ENCODE peak calls at places on chromosomes 12 and 14, in nine cellular contexts. V is NCI-H774; W is HuH-7.5; P is stimulated activated CD4-positive, alpha-beta T cell treated with anti-CD3 and anti-CD28 coated beads, Interleukin-15, amount 100 ng/mL, for 24 hours; B is PC-9; A is effector memory CD4-positive, alpha-beta T cell; M is mammary epithelial cell; J is NCI-H446; Q is A172. R is an unnamed sample.

GRCh38 chr12:26648066-26648465 is 184.9 kb downstream of the ITPR2 start:
- DNase-seq in V (no peak), W (no peak), P (no peak), B (no peak), A (no peak), M (no peak), J (no peak), Q (no peak), R (no peak)

GRCh38 chr12:31895449-31896150 is 63.6 kb upstream of the RESF1 start:
- DNase-seq in V (no peak), W (no peak), P (no peak), B (no peak), A (no peak), M (no peak), J (no peak), Q (no peak), R (no peak)

GRCh38 chr12:75606921-75607320 is 95.5 kb upstream of the KRR1 start:
- DNase-seq in V (no peak), W (no peak), P (no peak), B (no peak), A (no peak), M (no peak), J (no peak), Q (no peak), R (no peak)

GRCh38 chr14:102417646-102418045 is 54.9 kb downstream of the TECPR2 start:
- DNase-seq in V (no peak), W (no peak), P (no peak), B (no peak), A (no peak), M (no peak), J (no peak), Q (no peak), R (no peak)

GRCh38 chr14:25667387-25667786 is 617.4 kb upstream of the STXBP6 start:
- DNase-seq in V (no peak), W (no peak), P (no peak), B (no peak), A (no peak), M (no peak), J (no peak), Q (no peak), R (no peak)

GRCh38 chr14:77838756-77839565 is 39.1 kb downstream of the ADCK1 start:
- DNase-seq in V (no peak), W (no peak), P (no peak), B (no peak), A (no peak), M (no peak), J (no peak), Q (no peak), R (no peak)

GRCh38 chr12:75642226-75642625 is 130.8 kb upstream of the KRR1 start:
- DNase-seq in V (no peak), W (no peak), P (no peak), B (no peak), A (no peak), M (peak), J (no peak), Q (no peak), R (no peak)

GRCh38 chr12:58034712-58035111 is 93.3 kb downstream of the ATP23 start:
- DNase-seq in V (no peak), W (no peak), P (no peak), B (peak), A (no peak), M (no peak), J (no peak), Q (no peak), R (no peak)

GRCh38 chr12:2402180-2402579 is 349.4 kb downstream of the CACNA1C start:
- DNase-seq in V (peak), W (no peak), P (no peak), B (no peak), A (no peak), M (no peak), J (no peak), Q (no peak), R (no peak)

GRCh38 chr14:104344815-104345214 is 206.4 kb downstream of the KIF26A start:
- DNase-seq in V (peak), W (no peak), P (no peak), B (no peak), A (no peak), M (no peak), J (no peak), Q (no peak), R (no peak)

GRCh38 chr12:108594-108993 is 42.0 kb downstream of the IQSEC3 start:
- DNase-seq in V (peak), W (no peak), P (no peak), B (peak), A (no peak), M (no peak), J (no peak), Q (peak), R (no peak)

GRCh38 chr12:47801170-47801903 is 18.4 kb downstream of the HDAC7 start:
- DNase-seq in V (no peak), W (no peak), P (no peak), B (no peak), A (no peak), M (no peak), J (no peak), Q (no peak), R (no peak)

GRCh38 chr14:76564471-76565119 is 188.7 kb downstream of the ESRRB start:
- DNase-seq in V (no peak), W (no peak), P (no peak), B (no peak), A (no peak), M (peak), J (no peak), Q (no peak), R (peak)

GRCh38 chr12:53862831-53863230 is 75.8 kb upstream of the HOXC13 start:
- DNase-seq in V (no peak), W (no peak), P (no peak), B (peak), A (no peak), M (peak), J (no peak), Q (peak), R (no peak)

GRCh38 chr12:49809369-49810158 is 18.6 kb downstream of the NCKAP5L start:
- DNase-seq in V (no peak), W (no peak), P (no peak), B (no peak), A (no peak), M (no peak), J (no peak), Q (no peak), R (no peak)

GRCh38 chr12:100427078-100427477 is 46.6 kb upstream of the NR1H4 start:
- DNase-seq in V (no peak), W (peak), P (no peak), B (no peak), A (no peak), M (peak), J (no peak), Q (peak), R (no peak)

GRCh38 chr12:61536117-61536516 is 724.1 kb upstream of the USP15 start:
- DNase-seq in V (no peak), W (no peak), P (no peak), B (no peak), A (no peak), M (no peak), J (no peak), Q (no peak), R (no peak)

GRCh38 chr14:68230941-68231717 is 411.6 kb downstream of the RAD51B start:
- DNase-seq in V (no peak), W (no peak), P (no peak), B (no peak), A (no peak), M (peak), J (no peak), Q (peak), R (no peak)

GRCh38 chr12:54337280-54337842 is 12.4 kb downstream of the COPZ1 start:
- DNase-seq in V (no peak), W (no peak), P (no peak), B (no peak), A (no peak), M (no peak), J (no peak), Q (no peak), R (no peak)

GRCh38 chr12:128726866-128727265 is 96.9 kb downstream of the SLC15A4 start:
- DNase-seq in V (peak), W (no peak), P (no peak), B (no peak), A (no peak), M (no peak), J (no peak), Q (no peak), R (no peak)

GRCh38 chr12:4278582-4278939 is 5.0 kb downstream of the CCND2 start:
- DNase-seq in V (no peak), W (no peak), P (no peak), B (no peak), A (no peak), M (no peak), J (peak), Q (no peak), R (no peak)

GRCh38 chr12:104928036-104928770 is 29.9 kb downstream of the SLC41A2 start:
- DNase-seq in V (no peak), W (no peak), P (no peak), B (no peak), A (no peak), M (no peak), J (peak), Q (no peak), R (no peak)

GRCh38 chr14:36583242-36584166 is 1.1 kb upstream of the NKX2-8 start:
- DNase-seq in V (no peak), W (no peak), P (no peak), B (no peak), A (no peak), M (no peak), J (no peak), Q (no peak), R (no peak)

GRCh38 chr12:94762943-94763342 is 112.6 kb upstream of the TMCC3 start:
- DNase-seq in V (no peak), W (no peak), P (no peak), B (no peak), A (no peak), M (no peak), J (no peak), Q (no peak), R (no peak)

GRCh38 chr12:106595268-106595667 is 12.5 kb downstream of the RFX4 start:
- DNase-seq in V (no peak), W (no peak), P (no peak), B (no peak), A (no peak), M (no peak), J (no peak), Q (no peak), R (no peak)

GRCh38 chr12:105204916-105205315 is 31.1 kb downstream of the APPL2 start:
- DNase-seq in V (no peak), W (no peak), P (peak), B (no peak), A (no peak), M (peak), J (no peak), Q (peak), R (no peak)